ENCODE peak calls at places on chromosomes 2 and 18, in four cellular contexts. Q is HFFc6, T is NCI-H446, V is AG08395. C is an unnamed sample.

GRCh38 chr2:197248623-197249022 is 62.0 kb downstream of the ANKRD44 start:
- DNase-seq in Q (no peak), T (no peak), V (peak), C (no peak)

GRCh38 chr2:196750977-196751631 is 48.4 kb downstream of the GTF3C3 start:
- DNase-seq in V (peak), T (no peak), Q (peak), C (peak)

GRCh38 chr2:112646102-112646719 is 472 bp downstream of the SLC20A1 start:
- DNase-seq in T (no peak), V (peak), Q (no peak), C (no peak)

GRCh38 chr2:7994397-7994951 is 687.4 kb upstream of the ID2 start:
- DNase-seq in Q (no peak), V (no peak), T (no peak), C (no peak)

GRCh38 chr2:19607931-19608762 is 249.7 kb upstream of the OSR1 start:
- DNase-seq in T (no peak), V (peak), Q (peak), C (peak)

GRCh38 chr2:45043171-45043570 is 33.9 kb upstream of the SIX2 start:
- DNase-seq in Q (no peak), T (no peak), V (no peak), C (no peak)

GRCh38 chr2:181183878-181184553 is 203.6 kb downstream of the UBE2E3 start:
- DNase-seq in Q (no peak), T (no peak), V (no peak), C (no peak)

GRCh38 chr2:43043471-43043870 is 182.9 kb downstream of the ZFP36L2 start:
- DNase-seq in V (no peak), T (no peak), Q (no peak), C (no peak)

GRCh38 chr18:63970803-63971191 is 916 bp downstream of the SERPINB8 start:
- DNase-seq in V (peak), Q (peak), T (no peak), C (no peak)

GRCh38 chr2:224968051-224968450 is 74.2 kb downstream of the DOCK10 start:
- DNase-seq in T (no peak), Q (no peak), V (peak), C (no peak)

GRCh38 chr2:110114801-110115200 is 821 bp downstream of the MALL start:
- DNase-seq in V (no peak), Q (no peak), T (no peak), C (no peak)

GRCh38 chr2:172109670-172110421 is 7.1 kb upstream of the DLX2 start:
- DNase-seq in T (no peak), V (no peak), Q (no peak), C (no peak)

GRCh38 chr18:3466051-3466450 is 16.1 kb downstream of the TGIF1 start:
- DNase-seq in Q (peak), V (peak), T (no peak), C (no peak)

GRCh38 chr2:31318360-31319336 is 84.7 kb downstream of the EHD3 start:
- DNase-seq in T (no peak), Q (peak), V (peak), C (no peak)